ENCODE peak calls at places on chromosome 11, in eight cellular contexts. One of them, this sample, is unnamed.

GRCh38 chr11:71298761-71299181 is 46.4 kb upstream of the SHANK2 start:
- DNase-seq in NCI-H2081: no peak
- DNase-seq in upper lobe of right lung: peak; percentile 44
- DNase-seq in choroid plexus epithelial cell: no peak
- DNase-seq in trophoblast cell: no peak
- DNase-seq in iris pigment epithelial cell: no peak
- DNase-seq in fibroblast of pulmonary artery: no peak
- DNase-seq in GM04503: no peak
- DNase-seq in this sample: no peak

GRCh38 chr11:126282361-126282741 is 542 bp upstream of the TIRAP start:
- DNase-seq in NCI-H2081: peak; percentile 46
- DNase-seq in upper lobe of right lung: peak; percentile 71
- DNase-seq in choroid plexus epithelial cell: peak; percentile 66
- DNase-seq in trophoblast cell: no peak
- DNase-seq in iris pigment epithelial cell: peak; percentile 59
- DNase-seq in fibroblast of pulmonary artery: peak; percentile 44
- DNase-seq in GM04503: no peak
- DNase-seq in this sample: no peak

GRCh38 chr11:14366936-14367335 is 8.0 kb upstream of the RRAS2 start:
- DNase-seq in NCI-H2081: no peak
- DNase-seq in upper lobe of right lung: no peak
- DNase-seq in choroid plexus epithelial cell: no peak
- DNase-seq in trophoblast cell: no peak
- DNase-seq in iris pigment epithelial cell: no peak
- DNase-seq in fibroblast of pulmonary artery: no peak
- DNase-seq in GM04503: no peak
- DNase-seq in this sample: no peak

GRCh38 chr11:92837595-92837994 is 131.9 kb upstream of the MTNR1B start:
- DNase-seq in NCI-H2081: peak; percentile 18
- DNase-seq in upper lobe of right lung: no peak
- DNase-seq in choroid plexus epithelial cell: no peak
- DNase-seq in trophoblast cell: no peak
- DNase-seq in iris pigment epithelial cell: no peak
- DNase-seq in fibroblast of pulmonary artery: no peak
- DNase-seq in GM04503: no peak
- DNase-seq in this sample: no peak

GRCh38 chr11:57791321-57792059 is 29.9 kb downstream of the CTNND1 start:
- DNase-seq in NCI-H2081: no peak
- DNase-seq in upper lobe of right lung: no peak
- DNase-seq in choroid plexus epithelial cell: no peak
- DNase-seq in trophoblast cell: peak; percentile 73
- DNase-seq in iris pigment epithelial cell: no peak
- DNase-seq in fibroblast of pulmonary artery: no peak
- DNase-seq in GM04503: no peak
- DNase-seq in this sample: no peak

GRCh38 chr11:104484784-104485554 is 321.0 kb upstream of the PDGFD start:
- DNase-seq in NCI-H2081: no peak
- DNase-seq in upper lobe of right lung: no peak
- DNase-seq in choroid plexus epithelial cell: peak; percentile 66
- DNase-seq in trophoblast cell: no peak
- DNase-seq in iris pigment epithelial cell: peak; percentile 16
- DNase-seq in fibroblast of pulmonary artery: no peak
- DNase-seq in GM04503: no peak
- DNase-seq in this sample: no peak

GRCh38 chr11:105109855-105110750 is 29.5 kb downstream of the CARD18 start:
- DNase-seq in NCI-H2081: no peak
- DNase-seq in upper lobe of right lung: no peak
- DNase-seq in choroid plexus epithelial cell: no peak
- DNase-seq in trophoblast cell: no peak
- DNase-seq in iris pigment epithelial cell: peak; percentile 45
- DNase-seq in fibroblast of pulmonary artery: peak; percentile 83
- DNase-seq in GM04503: peak; percentile 22
- DNase-seq in this sample: no peak

GRCh38 chr11:79249341-79249993 is 191.4 kb downstream of the TENM4 start:
- DNase-seq in NCI-H2081: no peak
- DNase-seq in upper lobe of right lung: no peak
- DNase-seq in choroid plexus epithelial cell: no peak
- DNase-seq in trophoblast cell: peak; percentile 73
- DNase-seq in iris pigment epithelial cell: peak; percentile 65
- DNase-seq in fibroblast of pulmonary artery: peak; percentile 46
- DNase-seq in GM04503: no peak
- DNase-seq in this sample: no peak

GRCh38 chr11:19661827-19662226 is 50.8 kb upstream of the NAV2 start:
- DNase-seq in NCI-H2081: no peak
- DNase-seq in upper lobe of right lung: no peak
- DNase-seq in choroid plexus epithelial cell: no peak
- DNase-seq in trophoblast cell: no peak
- DNase-seq in iris pigment epithelial cell: no peak
- DNase-seq in fibroblast of pulmonary artery: no peak
- DNase-seq in GM04503: no peak
- DNase-seq in this sample: no peak

GRCh38 chr11:56916162-56916561 is 72.6 kb upstream of the OR5AK2 start:
- DNase-seq in NCI-H2081: no peak
- DNase-seq in upper lobe of right lung: no peak
- DNase-seq in choroid plexus epithelial cell: no peak
- DNase-seq in trophoblast cell: no peak
- DNase-seq in iris pigment epithelial cell: no peak
- DNase-seq in fibroblast of pulmonary artery: no peak
- DNase-seq in GM04503: no peak
- DNase-seq in this sample: no peak

GRCh38 chr11:73230276-73230875 is 12.3 kb downstream of the P2RY2 start:
- DNase-seq in NCI-H2081: no peak
- DNase-seq in upper lobe of right lung: peak; percentile 27
- DNase-seq in choroid plexus epithelial cell: no peak
- DNase-seq in trophoblast cell: no peak
- DNase-seq in iris pigment epithelial cell: no peak
- DNase-seq in fibroblast of pulmonary artery: no peak
- DNase-seq in GM04503: no peak
- DNase-seq in this sample: no peak

GRCh38 chr11:30254307-30255298 is 23.8 kb downstream of the FSHB start:
- DNase-seq in NCI-H2081: peak; percentile 18
- DNase-seq in upper lobe of right lung: no peak
- DNase-seq in choroid plexus epithelial cell: peak; percentile 5
- DNase-seq in trophoblast cell: no peak
- DNase-seq in iris pigment epithelial cell: peak; percentile 43
- DNase-seq in fibroblast of pulmonary artery: peak; percentile 8
- DNase-seq in GM04503: no peak
- DNase-seq in this sample: no peak

GRCh38 chr11:44868021-44868420 is 82.7 kb downstream of the TP53I11 start:
- DNase-seq in NCI-H2081: no peak
- DNase-seq in upper lobe of right lung: no peak
- DNase-seq in choroid plexus epithelial cell: no peak
- DNase-seq in trophoblast cell: no peak
- DNase-seq in iris pigment epithelial cell: no peak
- DNase-seq in fibroblast of pulmonary artery: no peak
- DNase-seq in GM04503: no peak
- DNase-seq in this sample: no peak

GRCh38 chr11:133347988-133348387 is 184.3 kb downstream of the OPCML start:
- DNase-seq in NCI-H2081: no peak
- DNase-seq in upper lobe of right lung: no peak
- DNase-seq in choroid plexus epithelial cell: no peak
- DNase-seq in trophoblast cell: no peak
- DNase-seq in iris pigment epithelial cell: peak; percentile 6
- DNase-seq in fibroblast of pulmonary artery: no peak
- DNase-seq in GM04503: no peak
- DNase-seq in this sample: no peak

GRCh38 chr11:3609416-3610265 is 32.2 kb downstream of the ART5 start:
- DNase-seq in NCI-H2081: peak; percentile 17
- DNase-seq in upper lobe of right lung: no peak
- DNase-seq in choroid plexus epithelial cell: peak; percentile 65
- DNase-seq in trophoblast cell: peak; percentile 67
- DNase-seq in iris pigment epithelial cell: peak; percentile 45
- DNase-seq in fibroblast of pulmonary artery: peak; percentile 57
- DNase-seq in GM04503: no peak
- DNase-seq in this sample: no peak

GRCh38 chr11:45216031-45216430 is 69.6 kb downstream of the PRDM11 start:
- DNase-seq in NCI-H2081: no peak
- DNase-seq in upper lobe of right lung: no peak
- DNase-seq in choroid plexus epithelial cell: no peak
- DNase-seq in trophoblast cell: no peak
- DNase-seq in iris pigment epithelial cell: no peak
- DNase-seq in fibroblast of pulmonary artery: no peak
- DNase-seq in GM04503: no peak
- DNase-seq in this sample: no peak

GRCh38 chr11:118618115-118618990 is 10.9 kb downstream of the PHLDB1 start:
- DNase-seq in NCI-H2081: no peak
- DNase-seq in upper lobe of right lung: peak; percentile 69
- DNase-seq in choroid plexus epithelial cell: peak; percentile 81
- DNase-seq in trophoblast cell: no peak
- DNase-seq in iris pigment epithelial cell: peak; percentile 85
- DNase-seq in fibroblast of pulmonary artery: peak; percentile 93
- DNase-seq in GM04503: peak; percentile 83
- DNase-seq in this sample: peak; percentile 76

GRCh38 chr11:27209562-27210005 is 153.4 kb downstream of the CCDC34 start:
- DNase-seq in NCI-H2081: no peak
- DNase-seq in upper lobe of right lung: no peak
- DNase-seq in choroid plexus epithelial cell: peak; percentile 84
- DNase-seq in trophoblast cell: peak; percentile 66
- DNase-seq in iris pigment epithelial cell: peak; percentile 94
- DNase-seq in fibroblast of pulmonary artery: peak; percentile 92
- DNase-seq in GM04503: peak; percentile 87
- DNase-seq in this sample: no peak

This sample was measured in AG04450.